ENCODE peak calls at places on chromosomes 7 and 10, in nine cellular contexts. L is H54; Q is GM12891; M is HCEC 1CT; R is ELF-1; A is T-helper 2 cell; U is stimulated activated CD8-positive, alpha-beta memory T cell treated with anti-CD3 and anti-CD28 coated beads, Interleukin-2, amount 100 ng/mL, for 1 hour; V is NCI-H1436; I is naive B cell. N is an unnamed sample.

GRCh38 chr10:132851451-132851850 is 65.5 kb upstream of the NKX6-2 start:
- DNase-seq in A (no peak), V (no peak), L (no peak), Q (no peak), I (no peak), M (no peak), U (no peak), R (no peak), N (no peak)

GRCh38 chr7:136869006-136869961 is 832 bp downstream of the CHRM2 start:
- DNase-seq in A (no peak), L (no peak), U (no peak), R (peak), M (peak), I (no peak), Q (no peak), V (no peak), N (peak)

GRCh38 chr7:7665031-7665430 is 24.5 kb downstream of the UMAD1 start:
- DNase-seq in Q (no peak), L (no peak), M (no peak), V (no peak), I (no peak), A (no peak), U (no peak), R (no peak), N (no peak)

GRCh38 chr7:111647881-111648280 is 85.6 kb upstream of the IMMP2L start:
- DNase-seq in V (no peak), R (no peak), A (no peak), L (no peak), U (no peak), Q (no peak), M (no peak), I (no peak), N (no peak)

GRCh38 chr10:81428456-81429134 is 446.4 kb upstream of the NRG3 start:
- DNase-seq in U (no peak), I (no peak), R (no peak), M (no peak), V (no peak), A (no peak), Q (no peak), L (no peak), N (peak)

GRCh38 chr7:115635367-115635766 is 395.2 kb downstream of the TFEC start:
- DNase-seq in M (peak), I (no peak), U (no peak), R (no peak), Q (no peak), A (no peak), L (no peak), V (no peak), N (no peak)

GRCh38 chr10:76644481-76644880 is 993.1 kb downstream of the KCNMA1 start:
- DNase-seq in I (no peak), R (no peak), U (no peak), V (no peak), M (no peak), Q (no peak), A (no peak), L (no peak), N (peak)

GRCh38 chr7:138325434-138325833 is 134.6 kb upstream of the TRIM24 start:
- DNase-seq in M (no peak), L (no peak), R (no peak), A (no peak), Q (no peak), U (no peak), V (no peak), I (no peak), N (no peak)

GRCh38 chr10:77195101-77195500 is 442.5 kb downstream of the KCNMA1 start:
- DNase-seq in I (no peak), A (no peak), M (peak), Q (no peak), R (peak), V (no peak), U (no peak), L (peak), N (no peak)

N was measured in left kidney.